ENCODE peak calls at places on chromosomes 7 and 10, in nine cellular contexts. E is Daoy; Q is mammary epithelial cell; M is AG04449; C is cardiac muscle cell; U is stimulated activated naive CD4-positive, alpha-beta T cell; N is SK-N-SH; B is Caki2; R is progenitor cell of endocrine pancreas. F is an unnamed sample.

GRCh38 chr7:140639366-140640053 is 1.1 kb downstream of the DENND2A start:
- DNase-seq in E (peak), Q (no peak), M (no peak), C (no peak), U (peak), N (peak), B (no peak), R (no peak), F (peak)

GRCh38 chr7:84354866-84355265 is 160.3 kb upstream of the SEMA3A start:
- DNase-seq in E (no peak), Q (no peak), M (no peak), C (no peak), U (no peak), N (no peak), B (no peak), R (no peak), F (no peak)

GRCh38 chr7:124662372-124662771 is 103.2 kb downstream of the GPR37 start:
- DNase-seq in E (no peak), Q (no peak), M (no peak), C (no peak), U (no peak), N (no peak), B (no peak), R (no peak), F (no peak)

GRCh38 chr10:132560248-132560731 is 22.7 kb downstream of the INPP5A start:
- DNase-seq in E (no peak), Q (no peak), M (no peak), C (no peak), U (no peak), N (no peak), B (no peak), R (no peak), F (no peak)

GRCh38 chr10:94131885-94132284 is 138.2 kb downstream of the PLCE1 start:
- DNase-seq in E (no peak), Q (no peak), M (no peak), C (no peak), U (no peak), N (no peak), B (no peak), R (no peak), F (no peak)

GRCh38 chr7:86653919-86654659 is 10.4 kb downstream of the GRM3 start:
- DNase-seq in E (peak), Q (no peak), M (no peak), C (peak), U (no peak), N (no peak), B (no peak), R (no peak), F (no peak)

GRCh38 chr7:120925392-120925791 is 25.2 kb upstream of the ING3 start:
- DNase-seq in E (no peak), Q (no peak), M (no peak), C (no peak), U (no peak), N (no peak), B (no peak), R (no peak), F (no peak)

GRCh38 chr7:106462365-106462859 is 177.6 kb upstream of the NAMPT start:
- DNase-seq in E (peak), Q (peak), M (no peak), C (peak), U (no peak), N (peak), B (peak), R (no peak), F (no peak)

GRCh38 chr10:119947325-119947724 is 54.8 kb downstream of the SEC23IP start:
- DNase-seq in E (no peak), Q (no peak), M (no peak), C (no peak), U (no peak), N (peak), B (no peak), R (no peak), F (no peak)

GRCh38 chr10:10490187-10490980 is 527.3 kb upstream of the CELF2 start:
- DNase-seq in E (no peak), Q (no peak), M (no peak), C (no peak), U (no peak), N (no peak), B (no peak), R (no peak), F (no peak)

GRCh38 chr10:6173203-6173602 is 29.5 kb upstream of the PFKFB3 start:
- DNase-seq in E (no peak), Q (no peak), M (no peak), C (peak), U (peak), N (no peak), B (no peak), R (no peak), F (no peak)

GRCh38 chr10:6050801-6051445 is 11.2 kb downstream of the IL2RA start:
- DNase-seq in E (peak), Q (peak), M (no peak), C (no peak), U (peak), N (peak), B (peak), R (no peak), F (peak)

GRCh38 chr10:45008524-45009161 is 7.9 kb downstream of the ZNF22 start:
- DNase-seq in E (peak), Q (peak), M (peak), C (peak), U (peak), N (peak), B (peak), R (no peak), F (peak)

GRCh38 chr7:148661471-148661870 is 37.2 kb upstream of the CUL1 start:
- DNase-seq in E (no peak), Q (no peak), M (no peak), C (no peak), U (no peak), N (no peak), B (no peak), R (no peak), F (no peak)

GRCh38 chr7:151626422-151627115 is 106.9 kb upstream of the RHEB start:
- DNase-seq in E (peak), Q (peak), M (no peak), C (peak), U (peak), N (peak), B (peak), R (peak), F (no peak)

GRCh38 chr7:43790006-43790405 is 31.5 kb downstream of the BLVRA start:
- DNase-seq in E (no peak), Q (no peak), M (no peak), C (no peak), U (no peak), N (no peak), B (no peak), R (no peak), F (no peak)

GRCh38 chr7:27204851-27205322 is 5.0 kb upstream of the HOXA13 start:
- DNase-seq in E (peak), Q (no peak), M (no peak), C (no peak), U (no peak), N (no peak), B (no peak), R (no peak), F (no peak)

GRCh38 chr7:151087247-151088018 is 1.2 kb downstream of the AGAP3 start:
- DNase-seq in E (peak), Q (peak), M (no peak), C (peak), U (peak), N (peak), B (peak), R (no peak), F (peak)

GRCh38 chr10:11425672-11426071 is 185.8 kb downstream of the USP6NL start:
- DNase-seq in E (no peak), Q (no peak), M (no peak), C (no peak), U (peak), N (no peak), B (no peak), R (no peak), F (no peak)

GRCh38 chr10:97422921-97423420 is 3.0 kb upstream of the PGAM1 start:
- DNase-seq in E (peak), Q (peak), M (no peak), C (no peak), U (no peak), N (no peak), B (no peak), R (no peak), F (no peak)

GRCh38 chr10:104582604-104582951 is 58.5 kb upstream of the SORCS3 start:
- DNase-seq in E (no peak), Q (peak), M (no peak), C (no peak), U (no peak), N (no peak), B (no peak), R (no peak), F (no peak)

GRCh38 chr10:55509168-55509567 is 708.1 kb upstream of the PCDH15 start:
- DNase-seq in E (no peak), Q (no peak), M (no peak), C (no peak), U (no peak), N (no peak), B (no peak), R (no peak), F (no peak)

GRCh38 chr10:13882112-13882711 is 295.4 kb downstream of the PRPF18 start:
- DNase-seq in E (peak), Q (peak), M (peak), C (no peak), U (no peak), N (no peak), B (peak), R (no peak), F (no peak)

GRCh38 chr10:10096898-10097297 is 920.8 kb upstream of the CELF2 start:
- DNase-seq in E (no peak), Q (no peak), M (no peak), C (no peak), U (no peak), N (no peak), B (no peak), R (no peak), F (no peak)

GRCh38 chr7:151981223-151981622 is 25.0 kb downstream of the GALNTL5 start:
- DNase-seq in E (no peak), Q (no peak), M (no peak), C (no peak), U (no peak), N (no peak), B (no peak), R (no peak), F (no peak)

GRCh38 chr10:77643795-77644468 is 6.3 kb upstream of the KCNMA1 start:
- DNase-seq in E (peak), Q (peak), M (no peak), C (peak), U (no peak), N (peak), B (peak), R (no peak), F (no peak)

GRCh38 chr10:69333205-69333604 is 54.9 kb downstream of the HK1 start:
- DNase-seq in E (no peak), Q (peak), M (no peak), C (peak), U (no peak), N (peak), B (no peak), R (peak), F (no peak)

GRCh38 chr7:150858236-150859197 is 6.2 kb downstream of the AOC1 start:
- DNase-seq in E (no peak), Q (no peak), M (no peak), C (no peak), U (no peak), N (no peak), B (no peak), R (no peak), F (no peak)

F was measured in tibial nerve.